ENCODE peak calls at places on chromosomes 13 and 19, in six cellular contexts. C, D, R, L, O and N are unnamed samples.

GRCh38 chr19:7556696-7557315 is 21.3 kb downstream of the PNPLA6 start:
- DNase-seq in O (no peak), C (no peak), D (no peak), R (no peak), L (no peak), N (no peak)

GRCh38 chr19:42284641-42285341 is 15.7 kb downstream of the CIC start:
- DNase-seq in D (no peak), L (no peak), C (no peak), O (no peak), R (peak), N (peak)

GRCh38 chr19:7870571-7871279 is 3.5 kb downstream of the PRR36 start:
- DNase-seq in L (no peak), C (peak), R (peak), O (no peak), D (peak), N (no peak)

GRCh38 chr13:28355822-28356371 is 139.0 kb downstream of the FLT1 start:
- DNase-seq in L (no peak), O (no peak), R (no peak), C (no peak), D (no peak), N (no peak)

GRCh38 chr13:37485766-37486165 is 112.8 kb downstream of the POSTN start:
- DNase-seq in O (no peak), L (no peak), R (no peak), C (no peak), D (no peak), N (no peak)

GRCh38 chr19:10651821-10652220 is 2.3 kb upstream of the ILF3 start:
- DNase-seq in R (no peak), D (no peak), L (no peak), O (no peak), C (no peak), N (no peak)

GRCh38 chr13:79413521-79413920 is 7.5 kb upstream of the RBM26 start:
- DNase-seq in R (no peak), D (no peak), C (no peak), O (no peak), L (no peak), N (no peak)

GRCh38 chr13:93915269-93915809 is 564.1 kb downstream of the DCT start:
- DNase-seq in O (no peak), D (no peak), R (no peak), C (no peak), L (no peak), N (no peak)

GRCh38 chr19:47494211-47494547 is 10.2 kb upstream of the KPTN start:
- DNase-seq in L (no peak), O (no peak), C (no peak), D (peak), R (no peak), N (no peak)

GRCh38 chr19:19662866-19663291 is 597 bp downstream of the ATP13A1 start:
- DNase-seq in C (no peak), O (no peak), L (no peak), D (no peak), R (no peak), N (no peak)

GRCh38 chr19:11164879-11165406 is 9.4 kb upstream of the SPC24 start:
- DNase-seq in L (no peak), O (peak), C (no peak), R (no peak), D (no peak), N (no peak)

GRCh38 chr19:55939206-55939605 is 7.1 kb upstream of the NLRP13 start:
- DNase-seq in R (no peak), O (peak), L (no peak), C (no peak), D (no peak), N (no peak)

GRCh38 chr13:108214511-108215383 is 589 bp downstream of the LIG4 start:
- DNase-seq in D (peak), O (no peak), L (no peak), R (no peak), C (no peak), N (peak)

GRCh38 chr19:18291590-18292459 is 10.4 kb upstream of the JUND start:
- DNase-seq in C (no peak), L (peak), O (no peak), R (peak), D (peak), N (peak)

GRCh38 chr19:45138303-45138751 is 22.5 kb downstream of the NKPD1 start:
- DNase-seq in O (no peak), C (no peak), R (no peak), L (no peak), D (no peak), N (no peak)

GRCh38 chr19:7528192-7528519 is 5.7 kb downstream of the MCOLN1 start:
- DNase-seq in D (no peak), L (no peak), O (no peak), C (no peak), R (no peak), N (peak)

GRCh38 chr19:27733551-27734266 is 1479.2 kb downstream of the UQCRFS1 start:
- DNase-seq in D (no peak), C (no peak), L (no peak), R (no peak), O (peak), N (no peak)

GRCh38 chr19:6071103-6071485 is 39.2 kb downstream of the RFX2 start:
- DNase-seq in O (peak), C (no peak), R (no peak), L (no peak), D (no peak), N (no peak)

GRCh38 chr13:30802953-30803478 is 67.7 kb downstream of the ALOX5AP start:
- DNase-seq in D (peak), C (peak), L (peak), O (peak), R (peak), N (peak)

GRCh38 chr13:112558696-112559418 is 29.1 kb downstream of the TUBGCP3 start:
- DNase-seq in L (no peak), R (no peak), C (no peak), D (no peak), O (no peak), N (no peak)

GRCh38 chr13:29539866-29540265 is 55.6 kb downstream of the SLC7A1 start:
- DNase-seq in D (no peak), L (no peak), O (no peak), C (no peak), R (no peak), N (no peak)

GRCh38 chr19:47086280-47086679 is 27.3 kb downstream of the ZC3H4 start:
- DNase-seq in C (no peak), O (no peak), R (no peak), D (no peak), L (no peak), N (no peak)

GRCh38 chr19:43562211-43562697 is 13.1 kb downstream of the XRCC1 start:
- DNase-seq in O (no peak), L (no peak), C (no peak), D (no peak), R (no peak), N (no peak)

GRCh38 chr19:43562698-43563241 is 12.6 kb downstream of the XRCC1 start:
- DNase-seq in L (no peak), C (no peak), O (peak), R (no peak), D (no peak), N (peak)

GRCh38 chr19:43563816-43564215 is 11.5 kb downstream of the XRCC1 start:
- DNase-seq in L (no peak), D (no peak), O (no peak), C (no peak), R (no peak), N (no peak)

GRCh38 chr19:43561144-43561970 is 14.0 kb downstream of the XRCC1 start:
- DNase-seq in D (no peak), O (no peak), L (no peak), C (no peak), R (no peak), N (peak)

GRCh38 chr19:43560687-43561086 is 14.6 kb downstream of the XRCC1 start:
- DNase-seq in L (no peak), C (no peak), D (no peak), R (no peak), O (no peak), N (peak)
- TF ChIP-seq CTCF in L (no peak), C (no peak), D (peak), R (peak), O (no peak), N (no peak)

GRCh38 chr19:1650627-1651009 is 1.8 kb downstream of the TCF3 start:
- DNase-seq in O (no peak), C (no peak), R (no peak), D (peak), L (no peak), N (peak)

GRCh38 chr19:1651061-1651547 is 1.3 kb downstream of the TCF3 start:
- DNase-seq in R (peak), D (peak), C (no peak), O (no peak), L (no peak), N (peak)

GRCh38 chr19:1648926-1649541 is 3.4 kb downstream of the TCF3 start:
- DNase-seq in R (no peak), L (no peak), D (no peak), O (no peak), C (no peak), N (peak)

GRCh38 chr19:1648156-1648925 is 4.1 kb downstream of the TCF3 start:
- DNase-seq in O (no peak), L (no peak), R (no peak), C (no peak), D (no peak), N (no peak)

GRCh38 chr19:1649706-1650626 is 2.4 kb downstream of the TCF3 start:
- DNase-seq in C (no peak), L (no peak), D (no peak), R (no peak), O (no peak), N (peak)
- TF ChIP-seq POLR2AphosphoS5 in C (no peak), L (no peak), D (no peak), R (no peak), O (no peak), N (no peak)

DNA sequence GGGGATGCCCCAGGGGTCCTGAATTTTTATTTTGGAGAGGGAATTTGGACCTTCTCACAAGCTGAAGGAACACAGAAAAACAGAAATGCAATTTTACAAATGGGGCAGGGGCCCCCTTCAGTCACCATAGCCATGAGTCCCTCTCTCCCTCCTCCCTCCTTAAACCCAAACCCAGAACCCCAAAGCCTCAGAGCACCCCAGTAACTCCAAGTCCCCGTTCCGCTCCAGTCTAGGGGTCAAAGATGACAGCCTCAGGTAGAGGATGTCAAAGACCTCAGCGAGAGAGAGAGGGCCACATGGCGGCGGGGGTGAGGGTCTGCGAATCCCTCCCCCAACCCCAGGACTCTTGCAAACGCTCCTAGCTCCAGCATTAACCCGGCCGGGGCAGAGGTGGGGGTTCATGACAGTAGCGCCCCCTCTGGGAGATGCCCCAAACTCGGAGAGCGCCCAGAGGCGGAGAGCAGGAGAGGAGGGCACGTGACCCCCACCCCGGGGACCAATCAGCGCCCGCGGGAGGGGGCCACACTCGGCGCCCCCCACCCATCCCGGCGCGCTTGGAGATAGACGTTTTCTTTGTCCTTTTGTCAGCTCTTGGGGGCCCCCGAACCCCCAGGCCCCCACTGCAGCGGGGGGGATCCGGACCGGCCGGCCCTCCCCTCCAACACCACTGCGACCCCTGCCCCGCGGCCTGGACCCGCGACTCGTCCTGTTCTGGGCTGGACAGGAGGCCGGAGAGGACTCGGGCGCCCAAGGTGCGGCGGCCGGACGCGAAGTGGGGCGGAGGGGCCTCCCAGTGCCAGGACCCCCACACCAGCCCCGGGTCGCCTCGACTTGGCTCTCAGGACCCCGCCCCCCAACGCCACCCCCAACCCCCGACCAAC is 20.8 kb upstream of the SEMA6B start:
- DNase-seq in O (no peak), R (peak), D (peak), C (no peak), L (no peak), N (no peak)
- H3K4me3 ChIP-seq in O (peak), R (peak), D (peak), C (peak), L (peak), N (peak)

DNA sequence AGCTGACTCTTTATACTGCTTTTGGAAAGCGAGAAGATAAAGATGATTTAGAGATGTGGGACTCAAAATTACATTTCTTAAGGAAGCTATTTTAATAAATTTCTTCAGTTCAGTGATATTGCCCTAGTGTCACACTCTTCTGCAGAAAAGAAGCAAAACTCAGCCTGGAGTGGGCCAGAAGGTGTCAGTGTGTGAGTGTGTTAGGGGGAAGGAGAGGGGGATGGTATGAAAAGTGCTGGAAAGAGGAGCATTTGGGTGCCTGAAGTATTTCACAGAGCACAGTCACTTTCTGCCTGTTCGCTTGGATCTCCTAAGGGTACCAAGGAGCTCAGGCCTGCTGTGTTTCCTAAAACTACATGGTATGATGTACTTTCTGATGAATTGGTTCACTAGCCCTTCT is 84.5 kb upstream of the FRY start:
- DNase-seq in O (no peak), L (no peak), R (no peak), C (no peak), D (no peak), N (no peak)
- TF ChIP-seq CTCF in O (no peak), L (no peak), R (no peak), C (no peak), D (no peak), N (no peak)

GRCh38 chr13:22915442-22916082 is 265.2 kb upstream of the SGCG start:
- DNase-seq in O (no peak), D (peak), R (peak), C (peak), L (no peak), N (no peak)
- TF ChIP-seq POLR2AphosphoS5 in O (no peak), D (no peak), R (peak), C (no peak), L (no peak), N (no peak)

GRCh38 chr19:15178629-15179308 is 22.0 kb downstream of the NOTCH3 start:
- DNase-seq in O (no peak), C (no peak), R (peak), D (no peak), L (no peak), N (no peak)

GRCh38 chr19:15175609-15176008 is 25.2 kb downstream of the NOTCH3 start:
- DNase-seq in C (no peak), L (no peak), D (no peak), O (no peak), R (no peak), N (no peak)

GRCh38 chr19:15173746-15174404 is 26.9 kb downstream of the NOTCH3 start:
- DNase-seq in O (no peak), R (no peak), C (no peak), D (no peak), L (no peak), N (no peak)

GRCh38 chr19:15180451-15181390 is 20.1 kb downstream of the NOTCH3 start:
- DNase-seq in R (peak), O (no peak), C (no peak), D (no peak), L (no peak), N (peak)

DNA sequence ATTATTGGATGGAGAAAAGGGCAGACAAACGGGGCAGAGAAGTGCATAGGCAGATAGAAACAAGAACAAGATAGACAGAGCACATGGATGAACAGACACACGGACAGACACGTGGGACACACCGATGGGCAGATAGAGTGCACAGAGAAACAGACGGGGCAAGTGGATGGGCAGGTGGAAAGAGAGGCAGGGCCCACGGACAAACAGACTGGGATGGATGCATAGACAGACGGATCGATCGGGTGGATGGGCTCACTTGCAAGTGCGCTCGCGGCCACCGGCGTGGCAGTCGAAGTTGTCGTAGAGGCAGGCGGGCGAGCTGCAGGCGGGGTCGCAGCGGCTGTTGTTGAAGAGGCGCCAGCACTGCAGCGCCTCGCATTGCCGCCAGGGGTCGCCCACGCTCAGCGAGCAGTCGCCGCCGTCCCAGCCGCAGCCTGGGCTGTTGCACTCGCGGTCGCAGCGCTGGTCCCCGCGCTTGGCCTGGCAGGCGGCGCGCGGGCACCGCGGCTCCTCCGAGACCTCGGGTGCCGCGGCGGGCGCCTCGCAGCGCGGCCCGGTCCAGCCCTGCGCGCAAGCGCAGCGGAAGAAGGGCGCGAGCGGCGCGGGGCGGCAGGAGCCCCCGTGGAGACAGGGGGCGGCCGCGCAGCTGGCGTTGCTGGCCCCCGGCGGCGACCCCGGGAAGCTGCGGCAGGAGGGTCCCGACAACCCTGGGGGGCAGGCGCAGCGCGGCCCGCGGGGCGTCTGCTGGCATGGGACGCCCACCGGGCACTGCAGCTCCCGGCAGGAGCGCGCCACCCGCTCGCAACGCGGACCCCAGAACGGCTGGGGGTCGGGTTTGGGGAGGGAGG is 23.3 kb downstream of the NOTCH3 start:
- DNase-seq in L (peak), O (no peak), C (no peak), D (peak), R (peak), N (peak)
- H3K4me3 ChIP-seq in L (peak), O (peak), C (no peak), D (peak), R (peak), N (peak)

DNA sequence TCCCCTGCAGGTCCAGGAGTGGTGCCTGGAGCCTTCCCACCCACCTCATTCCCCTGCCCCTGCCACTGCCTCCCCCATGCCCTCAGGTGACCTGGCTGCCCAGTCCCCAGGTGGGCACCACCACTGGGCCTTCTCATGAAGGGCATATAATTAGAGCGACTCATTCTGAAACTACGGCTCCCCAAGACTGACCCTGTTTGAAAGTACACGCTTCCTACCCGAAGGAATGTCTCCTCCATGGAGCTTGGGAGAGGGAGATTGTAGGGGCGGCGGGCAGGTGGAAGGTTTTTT is 52.6 kb downstream of the GPR12 start:
- DNase-seq in O (no peak), L (no peak), R (no peak), D (no peak), C (no peak), N (no peak)
- TF ChIP-seq CTCF in O (no peak), L (no peak), R (no peak), D (no peak), C (no peak), N (no peak)

GRCh38 chr19:633068-633785 is at the start of gene POLRMT:
- DNase-seq in L (peak), O (peak), D (peak), C (peak), R (peak), N (peak)
- TF ChIP-seq POLR2AphosphoS5 in L (no peak), O (peak), D (peak), C (peak), R (no peak), N (peak)

GRCh38 chr19:3403489-3404323 is 37.3 kb downstream of the NFIC start:
- DNase-seq in O (peak), D (peak), R (no peak), C (no peak), L (peak), N (peak)
- H3K4me3 ChIP-seq in O (peak), D (no peak), R (no peak), C (no peak), L (peak), N (no peak)

GRCh38 chr13:80962855-80963254 is 621.9 kb upstream of the SPRY2 start:
- DNase-seq in L (no peak), R (no peak), D (no peak), C (no peak), O (no peak), N (no peak)
- TF ChIP-seq CTCF in L (no peak), R (no peak), D (no peak), C (no peak), O (no peak), N (no peak)